ENCODE peak calls at places on chromosome 9, in four cellular contexts. N is left ventricle myocardium inferior, H is HCT116, U is MM.1S. I is an unnamed sample.

GRCh38 chr9:114504341-114505186 is 709 bp downstream of the WHRN start:
- DNase-seq in U (peak), N (peak), H (peak), I (peak)

GRCh38 chr9:84447305-84447704 is 106.7 kb upstream of the SLC28A3 start:
- DNase-seq in H (no peak), N (no peak), U (no peak), I (no peak)

GRCh38 chr9:2469681-2470141 is 151.9 kb upstream of the VLDLR start:
- DNase-seq in H (no peak), U (peak), N (peak), I (no peak)

GRCh38 chr9:82332018-82332773 is 343.6 kb downstream of the SPATA31D1 start:
- DNase-seq in U (no peak), N (no peak), H (no peak), I (peak)

GRCh38 chr9:88803551-88804288 is 187.5 kb upstream of the S1PR3 start:
- DNase-seq in U (no peak), N (no peak), H (no peak), I (peak)

GRCh38 chr9:107486674-107487520 is 2.7 kb downstream of the KLF4 start:
- DNase-seq in U (no peak), H (no peak), N (peak), I (peak)

GRCh38 chr9:15191358-15191757 is 115.7 kb downstream of the TTC39B start:
- DNase-seq in H (no peak), N (no peak), U (peak), I (no peak)

GRCh38 chr9:98175013-98175679 is 17.3 kb downstream of the CORO2A start:
- DNase-seq in N (no peak), U (no peak), H (no peak), I (no peak)

GRCh38 chr9:100217536-100217935 is 118.5 kb downstream of the INVS start:
- DNase-seq in N (no peak), H (no peak), U (no peak), I (no peak)

GRCh38 chr9:35521708-35522107 is 31.8 kb downstream of the RUSC2 start:
- DNase-seq in N (no peak), H (no peak), U (no peak), I (peak)

GRCh38 chr9:113644321-113644720 is 180.8 kb downstream of the RGS3 start:
- DNase-seq in U (no peak), N (no peak), H (no peak), I (no peak)

GRCh38 chr9:78031271-78031825 is at the start of gene GNAQ:
- DNase-seq in U (no peak), H (no peak), N (peak), I (peak)

GRCh38 chr9:117464941-117465616 is 50.2 kb upstream of the ASTN2 start:
- DNase-seq in N (no peak), H (no peak), U (no peak), I (no peak)

GRCh38 chr9:129111762-129112151 is 542 bp downstream of the PTPA start:
- DNase-seq in U (peak), N (no peak), H (no peak), I (peak)

GRCh38 chr9:83267741-83268140 is 204.8 kb upstream of the RASEF start:
- DNase-seq in H (no peak), N (no peak), U (no peak), I (no peak)

GRCh38 chr9:131799177-131799823 is 59.4 kb upstream of the RAPGEF1 start:
- DNase-seq in H (peak), N (peak), U (peak), I (peak)

GRCh38 chr9:15182755-15183154 is 124.3 kb downstream of the TTC39B start:
- DNase-seq in H (no peak), N (no peak), U (no peak), I (peak)

GRCh38 chr9:71742703-71743102 is 25.6 kb downstream of the CEMIP2 start:
- DNase-seq in U (no peak), N (no peak), H (no peak), I (no peak)

GRCh38 chr9:84276741-84277140 is 63.8 kb downstream of the SLC28A3 start:
- DNase-seq in U (no peak), H (no peak), N (no peak), I (no peak)

GRCh38 chr9:14907360-14907685 is 2.9 kb downstream of the FREM1 start:
- DNase-seq in N (no peak), U (no peak), H (no peak), I (no peak)

GRCh38 chr9:79763861-79764260 is 192.1 kb downstream of the TLE4 start:
- DNase-seq in H (no peak), U (no peak), N (no peak), I (no peak)

GRCh38 chr9:16344343-16344742 is 526.1 kb downstream of the BNC2 start:
- DNase-seq in U (no peak), H (no peak), N (no peak), I (peak)

GRCh38 chr9:32251539-32251938 is 132.9 kb upstream of the ACO1 start:
- DNase-seq in N (no peak), H (peak), U (peak), I (peak)

GRCh38 chr9:130332384-130332926 is 66.9 kb downstream of the HMCN2 start:
- DNase-seq in U (no peak), N (no peak), H (no peak), I (no peak)

GRCh38 chr9:93196095-93197055 is 12.4 kb downstream of the WNK2 start:
- DNase-seq in N (no peak), H (no peak), U (no peak), I (no peak)

GRCh38 chr9:110900451-110900850 is 137.8 kb downstream of the LPAR1 start:
- DNase-seq in H (no peak), N (no peak), U (no peak), I (peak)

GRCh38 chr9:73093740-73094379 is 57.8 kb upstream of the ANXA1 start:
- DNase-seq in U (peak), H (no peak), N (no peak), I (peak)

GRCh38 chr9:2093920-2094597 is 78.9 kb downstream of the SMARCA2 start:
- DNase-seq in U (no peak), H (no peak), N (no peak), I (peak)

GRCh38 chr9:15381491-15381890 is 41.2 kb upstream of the SNAPC3 start:
- DNase-seq in U (no peak), H (no peak), N (no peak), I (no peak)

GRCh38 chr9:120510816-120511215 is 69.2 kb downstream of the CDK5RAP2 start:
- DNase-seq in H (no peak), U (no peak), N (no peak), I (no peak)

GRCh38 chr9:117293199-117294114 is 121.4 kb downstream of the ASTN2 start:
- DNase-seq in H (no peak), N (no peak), U (no peak), I (no peak)

GRCh38 chr9:113941056-113941455 is 64.9 kb downstream of the ZNF618 start:
- DNase-seq in H (no peak), U (no peak), N (no peak), I (peak)

GRCh38 chr9:88880194-88880593 is 111.1 kb upstream of the S1PR3 start:
- DNase-seq in H (no peak), U (no peak), N (no peak), I (no peak)

GRCh38 chr9:70525553-70525952 is 111.1 kb upstream of the KLF9 start:
- DNase-seq in N (no peak), U (no peak), H (no peak), I (peak)

GRCh38 chr9:16202913-16203734 is 650.3 kb downstream of the CCDC171 start:
- DNase-seq in H (no peak), U (no peak), N (no peak), I (peak)

GRCh38 chr9:110099236-110099741 is 108.7 kb downstream of the C9orf152 start:
- DNase-seq in N (no peak), H (no peak), U (no peak), I (peak)

GRCh38 chr9:124019771-124020519 is 8.4 kb downstream of the LHX2 start:
- DNase-seq in H (no peak), U (no peak), N (no peak), I (no peak)

GRCh38 chr9:124022201-124023121 is 10.9 kb downstream of the LHX2 start:
- DNase-seq in U (no peak), H (no peak), N (no peak), I (no peak)

GRCh38 chr9:124020520-124021384 is 9.2 kb downstream of the LHX2 start:
- DNase-seq in U (no peak), N (no peak), H (no peak), I (no peak)

GRCh38 chr9:124018731-124019697 is 7.4 kb downstream of the LHX2 start:
- DNase-seq in U (no peak), N (no peak), H (no peak), I (no peak)

GRCh38 chr9:124021385-124021769 is 9.8 kb downstream of the LHX2 start:
- DNase-seq in H (no peak), U (no peak), N (no peak), I (no peak)
- H3K4me3 ChIP-seq in H (no peak), U (no peak), N (no peak), I (no peak)

GRCh38 chr9:135513351-135513846 is 7.8 kb upstream of the LCN1 start:
- DNase-seq in U (no peak), N (no peak), H (no peak), I (no peak)

GRCh38 chr9:135515541-135515951 is 5.7 kb upstream of the LCN1 start:
- DNase-seq in H (no peak), N (no peak), U (no peak), I (no peak)

GRCh38 chr9:135516132-135516860 is 4.9 kb upstream of the LCN1 start:
- DNase-seq in U (no peak), H (no peak), N (no peak), I (no peak)

GRCh38 chr9:135514342-135515082 is 6.7 kb upstream of the LCN1 start:
- DNase-seq in U (no peak), N (no peak), H (no peak), I (no peak)

GRCh38 chr9:135515083-135515511 is 6.1 kb upstream of the LCN1 start:
- DNase-seq in U (no peak), H (no peak), N (no peak), I (no peak)
- H3K4me3 ChIP-seq in U (no peak), H (no peak), N (no peak), I (no peak)

GRCh38 chr9:136616307-136616635 is 46.4 kb upstream of the EGFL7 start:
- DNase-seq in N (peak), H (no peak), U (no peak), I (no peak)
- H3K4me3 ChIP-seq in N (no peak), H (no peak), U (no peak), I (no peak)

GRCh38 chr9:68706579-68707201 is 1.6 kb downstream of the PIP5K1B start:
- DNase-seq in H (no peak), U (peak), N (no peak), I (no peak)
- H3K4me3 ChIP-seq in H (no peak), U (peak), N (peak), I (no peak)

DNA sequence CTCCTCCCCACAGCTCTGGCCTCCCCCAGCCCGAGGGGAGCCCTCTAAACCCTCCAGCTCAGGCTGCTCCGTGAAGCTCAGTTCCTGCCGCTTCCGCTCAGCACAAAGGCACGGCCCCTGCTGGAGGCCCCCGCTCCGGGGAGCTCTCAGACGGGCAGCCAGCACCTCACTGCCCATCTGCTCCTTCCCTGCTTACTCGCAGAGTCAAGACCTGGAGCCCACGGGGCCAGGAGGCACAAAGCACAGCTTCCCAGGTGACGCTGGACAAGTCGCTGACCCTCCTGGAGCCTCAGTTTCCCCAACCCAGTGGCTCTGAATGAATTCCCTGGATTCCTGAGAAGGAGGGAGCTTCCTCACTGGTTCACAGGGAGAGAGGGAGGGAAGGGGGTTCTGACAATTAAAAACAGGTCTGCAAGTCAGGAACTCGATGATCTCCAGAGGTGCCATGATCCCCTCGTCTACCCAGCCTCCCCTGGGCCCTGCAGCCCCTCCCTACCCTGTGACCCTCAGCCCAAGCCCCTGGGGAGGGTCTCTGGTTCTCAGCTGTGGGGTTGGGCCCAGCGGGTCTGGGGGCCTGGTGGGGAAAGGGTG is 36.2 kb downstream of the VAV2 start:
- DNase-seq in U (no peak), N (no peak), H (no peak), I (peak)
- H3K4me3 ChIP-seq in U (no peak), N (peak), H (no peak), I (peak)

I was measured in adipocyte.